ENCODE peak calls at places on chromosome 11, in nine cellular contexts. One of them, this sample, is unnamed. For H3K4me1, the result is how much of the 10 kb centered on the place peaks cover.

GRCh38 chr11:118170231-118170630 is 6.2 kb downstream of the SCN2B start:
- DNase-seq in GM23338: no peak
- DNase-seq in mesenchymal stem cell: no peak
- DNase-seq in right lobe of liver: no peak
- DNase-seq in neural progenitor cell: no peak
- DNase-seq in tibial artery: no peak
- DNase-seq in colonic mucosa: no peak
- DNase-seq in uterus: no peak
- DNase-seq in tibial nerve: no peak
- DNase-seq in this sample: no peak

GRCh38 chr11:100576044-100577021 is 110.8 kb upstream of the ARHGAP42 start:
- DNase-seq in GM23338: peak
- DNase-seq in mesenchymal stem cell: peak
- DNase-seq in right lobe of liver: no peak
- DNase-seq in neural progenitor cell: peak
- DNase-seq in tibial artery: no peak
- DNase-seq in colonic mucosa: peak
- DNase-seq in uterus: peak
- DNase-seq in tibial nerve: no peak
- DNase-seq in this sample: no peak

GRCh38 chr11:87236368-87236767 is 198.6 kb downstream of the TMEM135 start:
- DNase-seq in GM23338: no peak
- DNase-seq in mesenchymal stem cell: no peak
- DNase-seq in right lobe of liver: no peak
- DNase-seq in neural progenitor cell: no peak
- DNase-seq in tibial artery: no peak
- DNase-seq in colonic mucosa: no peak
- DNase-seq in uterus: no peak
- DNase-seq in tibial nerve: no peak
- DNase-seq in this sample: no peak

GRCh38 chr11:106761240-106761639 is 257.0 kb downstream of the GUCY1A2 start:
- DNase-seq in GM23338: no peak
- DNase-seq in mesenchymal stem cell: no peak
- DNase-seq in right lobe of liver: no peak
- DNase-seq in neural progenitor cell: no peak
- DNase-seq in tibial artery: no peak
- DNase-seq in colonic mucosa: no peak
- DNase-seq in uterus: no peak
- DNase-seq in tibial nerve: no peak
- DNase-seq in this sample: no peak

GRCh38 chr11:32635819-32636218 is 52.2 kb downstream of the EIF3M start:
- DNase-seq in GM23338: no peak
- DNase-seq in mesenchymal stem cell: no peak
- DNase-seq in right lobe of liver: no peak
- DNase-seq in neural progenitor cell: no peak
- DNase-seq in tibial artery: no peak
- DNase-seq in colonic mucosa: no peak
- DNase-seq in uterus: no peak
- DNase-seq in tibial nerve: no peak
- DNase-seq in this sample: no peak

GRCh38 chr11:6443269-6444003 is 2.6 kb upstream of the HPX start:
- DNase-seq in GM23338: peak
- DNase-seq in mesenchymal stem cell: peak
- DNase-seq in right lobe of liver: no peak
- DNase-seq in neural progenitor cell: peak
- DNase-seq in tibial artery: peak
- DNase-seq in colonic mucosa: peak
- DNase-seq in uterus: peak
- DNase-seq in tibial nerve: no peak
- DNase-seq in this sample: no peak

GRCh38 chr11:17778956-17779860 is 44.6 kb downstream of the KCNC1 start:
- DNase-seq in GM23338: no peak
- DNase-seq in mesenchymal stem cell: no peak
- DNase-seq in right lobe of liver: no peak
- DNase-seq in neural progenitor cell: no peak
- DNase-seq in tibial artery: peak
- DNase-seq in colonic mucosa: no peak
- DNase-seq in uterus: no peak
- DNase-seq in tibial nerve: no peak
- DNase-seq in this sample: no peak

GRCh38 chr11:68825603-68826002 is 16.1 kb downstream of the CPT1A start:
- DNase-seq in GM23338: peak
- DNase-seq in mesenchymal stem cell: no peak
- DNase-seq in right lobe of liver: no peak
- DNase-seq in neural progenitor cell: peak
- DNase-seq in tibial artery: no peak
- DNase-seq in colonic mucosa: peak
- DNase-seq in uterus: no peak
- DNase-seq in tibial nerve: no peak
- DNase-seq in this sample: no peak

GRCh38 chr11:114236829-114237228 is 59.4 kb upstream of the NNMT start:
- DNase-seq in GM23338: no peak
- DNase-seq in mesenchymal stem cell: no peak
- DNase-seq in right lobe of liver: no peak
- DNase-seq in neural progenitor cell: no peak
- DNase-seq in tibial artery: no peak
- DNase-seq in colonic mucosa: no peak
- DNase-seq in uterus: no peak
- DNase-seq in tibial nerve: no peak
- DNase-seq in this sample: no peak

DNA sequence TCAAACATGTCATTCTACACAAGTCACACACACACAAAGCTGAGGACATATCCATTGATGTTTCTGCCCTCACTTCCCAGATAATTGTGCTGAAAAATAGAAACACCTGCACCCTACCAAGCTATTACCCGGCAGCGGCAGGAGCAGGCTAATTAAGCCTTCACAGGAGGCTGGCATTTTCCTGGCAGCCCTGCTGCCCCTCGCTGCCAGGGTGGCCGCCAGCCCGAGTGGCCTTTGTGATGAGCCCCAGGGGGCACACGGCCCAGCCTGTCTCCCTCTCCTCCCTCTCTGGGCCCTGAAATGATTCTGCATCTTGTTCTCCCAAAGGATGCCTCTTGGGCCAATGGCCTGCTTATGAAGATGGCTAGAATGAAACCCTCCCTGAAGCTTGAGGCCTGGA is 76.2 kb upstream of the TP53I11 start:
- DNase-seq in GM23338: no peak
- DNase-seq in mesenchymal stem cell: no peak
- DNase-seq in right lobe of liver: no peak
- DNase-seq in neural progenitor cell: no peak
- DNase-seq in tibial artery: no peak
- DNase-seq in colonic mucosa: no peak
- DNase-seq in uterus: no peak
- DNase-seq in tibial nerve: no peak
- DNase-seq in this sample: no peak
- H3K4me1 ChIP-seq in GM23338: under half
- H3K4me1 ChIP-seq in mesenchymal stem cell: under half
- H3K4me1 ChIP-seq in right lobe of liver: under half
- H3K4me1 ChIP-seq in neural progenitor cell: under half
- H3K4me1 ChIP-seq in tibial artery: under half
- H3K4me1 ChIP-seq in colonic mucosa: under half
- H3K4me1 ChIP-seq in uterus: under half
- H3K4me1 ChIP-seq in tibial nerve: under half
- H3K4me1 ChIP-seq in this sample: under half

GRCh38 chr11:12199231-12199948 is 89.0 kb downstream of the MICAL2 start:
- DNase-seq in GM23338: no peak
- DNase-seq in mesenchymal stem cell: no peak
- DNase-seq in right lobe of liver: no peak
- DNase-seq in neural progenitor cell: no peak
- DNase-seq in tibial artery: peak
- DNase-seq in colonic mucosa: no peak
- DNase-seq in uterus: no peak
- DNase-seq in tibial nerve: no peak
- DNase-seq in this sample: no peak

GRCh38 chr11:12200359-12201015 is 90.1 kb downstream of the MICAL2 start:
- DNase-seq in GM23338: no peak
- DNase-seq in mesenchymal stem cell: no peak
- DNase-seq in right lobe of liver: no peak
- DNase-seq in neural progenitor cell: no peak
- DNase-seq in tibial artery: peak
- DNase-seq in colonic mucosa: no peak
- DNase-seq in uterus: peak
- DNase-seq in tibial nerve: no peak
- DNase-seq in this sample: no peak

GRCh38 chr11:12198261-12198925 is 88.0 kb downstream of the MICAL2 start:
- DNase-seq in GM23338: no peak
- DNase-seq in mesenchymal stem cell: no peak
- DNase-seq in right lobe of liver: no peak
- DNase-seq in neural progenitor cell: no peak
- DNase-seq in tibial artery: peak
- DNase-seq in colonic mucosa: no peak
- DNase-seq in uterus: no peak
- DNase-seq in tibial nerve: no peak
- DNase-seq in this sample: no peak

GRCh38 chr11:12202911-12203310 is 92.5 kb downstream of the MICAL2 start:
- DNase-seq in GM23338: no peak
- DNase-seq in mesenchymal stem cell: no peak
- DNase-seq in right lobe of liver: no peak
- DNase-seq in neural progenitor cell: no peak
- DNase-seq in tibial artery: peak
- DNase-seq in colonic mucosa: no peak
- DNase-seq in uterus: no peak
- DNase-seq in tibial nerve: no peak
- DNase-seq in this sample: no peak

GRCh38 chr11:12201016-12201985 is 90.9 kb downstream of the MICAL2 start:
- DNase-seq in GM23338: no peak
- DNase-seq in mesenchymal stem cell: peak
- DNase-seq in right lobe of liver: peak
- DNase-seq in neural progenitor cell: no peak
- DNase-seq in tibial artery: peak
- DNase-seq in colonic mucosa: no peak
- DNase-seq in uterus: no peak
- DNase-seq in tibial nerve: no peak
- DNase-seq in this sample: peak
- H3K4me1 ChIP-seq in GM23338: under half
- H3K4me1 ChIP-seq in mesenchymal stem cell: under half
- H3K4me1 ChIP-seq in right lobe of liver: under half
- H3K4me1 ChIP-seq in neural progenitor cell: under half
- H3K4me1 ChIP-seq in tibial artery: half or more
- H3K4me1 ChIP-seq in colonic mucosa: under half
- H3K4me1 ChIP-seq in uterus: under half
- H3K4me1 ChIP-seq in tibial nerve: under half
- H3K4me1 ChIP-seq in this sample: under half

DNA sequence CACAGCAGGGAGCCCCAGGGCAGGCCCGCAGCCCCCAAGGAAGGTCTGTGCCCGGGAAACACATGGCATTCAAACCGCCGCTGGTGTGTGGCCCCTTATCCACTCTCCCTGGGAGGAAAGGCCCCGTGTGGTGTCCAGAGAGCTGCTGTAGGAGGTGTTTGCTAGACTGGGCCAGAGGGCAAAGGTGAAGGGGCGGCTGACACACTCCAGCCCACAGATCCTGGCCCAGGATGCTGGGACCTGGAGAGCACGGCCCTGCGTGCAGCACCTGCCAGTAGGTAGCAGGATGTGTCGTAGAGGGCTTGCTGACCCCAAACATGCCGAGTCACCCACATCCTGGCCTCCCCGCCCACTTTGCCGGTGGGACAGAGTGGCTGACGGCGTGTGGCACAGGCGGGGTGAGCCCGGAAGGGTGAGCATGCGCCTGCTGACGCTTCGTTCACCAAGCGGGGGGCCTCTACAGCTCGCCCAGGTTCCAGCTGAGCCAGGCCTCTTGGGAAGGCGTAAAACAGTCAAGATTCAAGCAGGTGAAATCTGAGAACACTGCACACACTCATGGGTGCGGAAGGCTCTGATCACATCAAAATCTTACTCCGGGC is 11.0 kb downstream of the OSBPL5 start:
- DNase-seq in GM23338: no peak
- DNase-seq in mesenchymal stem cell: no peak
- DNase-seq in right lobe of liver: no peak
- DNase-seq in neural progenitor cell: no peak
- DNase-seq in tibial artery: peak
- DNase-seq in colonic mucosa: no peak
- DNase-seq in uterus: no peak
- DNase-seq in tibial nerve: no peak
- DNase-seq in this sample: no peak
- H3K4me1 ChIP-seq in GM23338: under half
- H3K4me1 ChIP-seq in mesenchymal stem cell: half or more
- H3K4me1 ChIP-seq in right lobe of liver: under half
- H3K4me1 ChIP-seq in neural progenitor cell: under half
- H3K4me1 ChIP-seq in tibial artery: half or more
- H3K4me1 ChIP-seq in colonic mucosa: under half
- H3K4me1 ChIP-seq in uterus: under half
- H3K4me1 ChIP-seq in tibial nerve: half or more
- H3K4me1 ChIP-seq in this sample: half or more

DNA sequence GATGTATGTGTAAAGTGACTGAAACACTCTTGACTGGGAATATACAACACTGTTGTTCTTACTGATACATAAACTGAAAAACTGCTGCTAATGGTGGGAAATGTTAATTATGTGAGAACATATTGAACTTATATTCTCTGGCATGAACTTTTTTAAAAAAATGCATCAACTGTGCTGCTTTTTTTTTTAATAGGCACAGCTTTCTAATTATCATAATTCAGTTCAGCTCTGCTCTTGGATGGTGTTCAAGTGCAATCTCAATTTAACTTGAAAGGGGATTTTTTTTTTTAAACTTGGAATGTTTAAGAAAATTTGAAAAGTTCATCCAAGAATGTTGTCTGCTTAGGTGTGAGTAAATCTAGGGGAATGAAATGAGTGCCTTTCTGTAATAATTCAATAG is 5.2 kb downstream of the TEAD1 start:
- DNase-seq in GM23338: no peak
- DNase-seq in mesenchymal stem cell: no peak
- DNase-seq in right lobe of liver: no peak
- DNase-seq in neural progenitor cell: no peak
- DNase-seq in tibial artery: no peak
- DNase-seq in colonic mucosa: no peak
- DNase-seq in uterus: no peak
- DNase-seq in tibial nerve: no peak
- DNase-seq in this sample: no peak
- H3K4me1 ChIP-seq in GM23338: half or more
- H3K4me1 ChIP-seq in mesenchymal stem cell: under half
- H3K4me1 ChIP-seq in right lobe of liver: under half
- H3K4me1 ChIP-seq in neural progenitor cell: half or more
- H3K4me1 ChIP-seq in tibial artery: half or more
- H3K4me1 ChIP-seq in colonic mucosa: under half
- H3K4me1 ChIP-seq in uterus: under half
- H3K4me1 ChIP-seq in tibial nerve: under half
- H3K4me1 ChIP-seq in this sample: under half

DNA sequence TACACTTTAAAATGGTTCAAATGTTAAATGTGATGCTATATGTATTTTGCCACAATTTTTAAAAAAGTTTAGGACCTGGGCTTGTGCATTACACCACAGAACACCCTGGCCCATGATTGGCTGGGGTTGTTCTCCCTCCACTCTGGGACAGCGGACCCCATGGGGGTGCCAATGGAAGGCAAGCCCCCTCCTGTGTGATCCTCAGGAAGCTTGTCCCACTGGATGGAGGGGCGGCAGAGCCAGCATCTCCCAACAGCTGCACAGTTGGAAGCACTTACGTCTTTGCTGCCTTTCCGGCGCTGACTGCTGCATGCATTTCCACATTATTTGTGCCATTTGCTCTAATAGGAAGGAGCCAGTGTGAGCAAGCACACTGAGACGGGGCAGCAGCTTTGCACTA is 196.5 kb downstream of the SHANK2 start:
- DNase-seq in GM23338: no peak
- DNase-seq in mesenchymal stem cell: no peak
- DNase-seq in right lobe of liver: no peak
- DNase-seq in neural progenitor cell: no peak
- DNase-seq in tibial artery: no peak
- DNase-seq in colonic mucosa: no peak
- DNase-seq in uterus: no peak
- DNase-seq in tibial nerve: no peak
- DNase-seq in this sample: no peak
- H3K4me1 ChIP-seq in GM23338: under half
- H3K4me1 ChIP-seq in mesenchymal stem cell: under half
- H3K4me1 ChIP-seq in right lobe of liver: under half
- H3K4me1 ChIP-seq in neural progenitor cell: under half
- H3K4me1 ChIP-seq in tibial artery: under half
- H3K4me1 ChIP-seq in colonic mucosa: under half
- H3K4me1 ChIP-seq in uterus: under half
- H3K4me1 ChIP-seq in tibial nerve: under half
- H3K4me1 ChIP-seq in this sample: under half

This sample was measured in ascending aorta.